ENCODE peak calls at places on chromosome 16, in four cellular contexts. One of them, this sample, is unnamed.

GRCh38 chr16:23893976-23894375 is 58.2 kb downstream of the PRKCB start:
- DNase-seq in HepG2: no peak
- DNase-seq in K562: no peak
- DNase-seq in GM12878: no peak
- DNase-seq in this sample: no peak

GRCh38 chr16:47887496-47887895 is 268.3 kb downstream of the ABCC12 start:
- DNase-seq in K562: no peak
- DNase-seq in GM12878: no peak
- DNase-seq in HepG2: no peak
- DNase-seq in this sample: no peak

GRCh38 chr16:12211870-12212690 is 235.5 kb downstream of the SNX29 start:
- DNase-seq in GM12878: no peak
- DNase-seq in HepG2: peak; percentile 98
- DNase-seq in K562: no peak
- DNase-seq in this sample: no peak

GRCh38 chr16:86029131-86029741 is 130.3 kb downstream of the IRF8 start:
- DNase-seq in K562: no peak
- DNase-seq in GM12878: no peak
- DNase-seq in HepG2: no peak
- DNase-seq in this sample: no peak

GRCh38 chr16:85639529-85640253 is 26.6 kb downstream of the GSE1 start:
- DNase-seq in HepG2: no peak
- DNase-seq in GM12878: no peak
- DNase-seq in K562: no peak
- DNase-seq in this sample: peak; percentile 92

GRCh38 chr16:49972280-49972679 is 52.7 kb upstream of the CNEP1R1 start:
- DNase-seq in GM12878: no peak
- DNase-seq in K562: no peak
- DNase-seq in HepG2: no peak
- DNase-seq in this sample: no peak

GRCh38 chr16:64478258-64478906 is 643.5 kb downstream of the CDH11 start:
- DNase-seq in K562: no peak
- DNase-seq in GM12878: no peak
- DNase-seq in HepG2: peak; percentile 64
- DNase-seq in this sample: no peak

GRCh38 chr16:11232852-11233726 is 22.9 kb downstream of the SOCS1 start:
- DNase-seq in HepG2: no peak
- DNase-seq in GM12878: no peak
- DNase-seq in K562: peak; percentile 88
- DNase-seq in this sample: no peak

GRCh38 chr16:21987498-21987897 is 13.4 kb downstream of the PDZD9 start:
- DNase-seq in GM12878: no peak
- DNase-seq in HepG2: no peak
- DNase-seq in K562: no peak
- DNase-seq in this sample: no peak

GRCh38 chr16:66369055-66369592 is 2.6 kb downstream of the CDH5 start:
- DNase-seq in GM12878: no peak
- DNase-seq in HepG2: no peak
- DNase-seq in K562: no peak
- DNase-seq in this sample: no peak

GRCh38 chr16:49793244-49793643 is 62.7 kb downstream of the ZNF423 start:
- DNase-seq in K562: no peak
- DNase-seq in GM12878: no peak
- DNase-seq in HepG2: no peak
- DNase-seq in this sample: no peak

GRCh38 chr16:30904114-30904780 is 7.8 kb downstream of the CTF1 start:
- DNase-seq in K562: no peak
- DNase-seq in HepG2: no peak
- DNase-seq in GM12878: no peak
- DNase-seq in this sample: no peak

GRCh38 chr16:19837984-19838707 is 46.5 kb downstream of the GPRC5B start:
- DNase-seq in K562: no peak
- DNase-seq in GM12878: no peak
- DNase-seq in HepG2: no peak
- DNase-seq in this sample: no peak

GRCh38 chr16:48347980-48348379 is 37.2 kb downstream of the SIAH1 start:
- DNase-seq in GM12878: no peak
- DNase-seq in HepG2: no peak
- DNase-seq in K562: no peak
- DNase-seq in this sample: peak; percentile 50

GRCh38 chr16:3007957-3008748 is 4.6 kb upstream of the CLDN9 start:
- DNase-seq in K562: peak; percentile 46
- DNase-seq in GM12878: no peak
- DNase-seq in HepG2: no peak
- DNase-seq in this sample: no peak

GRCh38 chr16:325375-326155 is 27.0 kb downstream of the AXIN1 start:
- DNase-seq in K562: no peak
- DNase-seq in GM12878: no peak
- DNase-seq in HepG2: no peak
- DNase-seq in this sample: no peak

GRCh38 chr16:1533443-1533951 is at the start of gene TMEM204:
- DNase-seq in HepG2: no peak
- DNase-seq in K562: no peak
- DNase-seq in GM12878: no peak
- DNase-seq in this sample: peak; percentile 72

GRCh38 chr16:86540894-86541293 is 14.1 kb downstream of the MTHFSD start:
- DNase-seq in K562: no peak
- DNase-seq in GM12878: no peak
- DNase-seq in HepG2: no peak
- DNase-seq in this sample: no peak

GRCh38 chr16:66357523-66357928 is 9.0 kb upstream of the CDH5 start:
- DNase-seq in K562: peak; percentile 60
- DNase-seq in HepG2: peak; percentile 61
- DNase-seq in GM12878: no peak
- DNase-seq in this sample: peak; percentile 76

GRCh38 chr16:74862743-74863244 is 88.2 kb upstream of the FA2H start:
- DNase-seq in HepG2: peak; percentile 66
- DNase-seq in GM12878: peak; percentile 45
- DNase-seq in K562: peak; percentile 64
- DNase-seq in this sample: peak; percentile 71

GRCh38 chr16:66622863-66623262 is 18.4 kb downstream of the CMTM3 start:
- DNase-seq in HepG2: no peak
- DNase-seq in K562: no peak
- DNase-seq in GM12878: no peak
- DNase-seq in this sample: no peak

GRCh38 chr16:4306439-4307214 is 9.2 kb upstream of the GLIS2 start:
- DNase-seq in K562: no peak
- DNase-seq in HepG2: no peak
- DNase-seq in GM12878: no peak
- DNase-seq in this sample: peak; percentile 70

GRCh38 chr16:71933913-71934696 is 38.8 kb downstream of the IST1 start:
- DNase-seq in HepG2: no peak
- DNase-seq in K562: peak; percentile 36
- DNase-seq in GM12878: no peak
- DNase-seq in this sample: no peak

GRCh38 chr16:4298761-4299522 is 16.9 kb upstream of the GLIS2 start:
- DNase-seq in GM12878: no peak
- DNase-seq in K562: peak; percentile 66
- DNase-seq in HepG2: no peak
- DNase-seq in this sample: peak; percentile 53

GRCh38 chr16:1980026-1980769 is 1.1 kb downstream of the NOXO1 start:
- DNase-seq in HepG2: no peak
- DNase-seq in K562: no peak
- DNase-seq in GM12878: no peak
- DNase-seq in this sample: no peak

GRCh38 chr16:82694239-82694874 is 67.6 kb downstream of the CDH13 start:
- DNase-seq in GM12878: no peak
- DNase-seq in K562: no peak
- DNase-seq in HepG2: no peak
- DNase-seq in this sample: no peak

GRCh38 chr16:84500531-84500930 is 3.9 kb downstream of the MEAK7 start:
- DNase-seq in HepG2: no peak
- DNase-seq in K562: no peak
- DNase-seq in GM12878: no peak
- DNase-seq in this sample: no peak

GRCh38 chr16:11497851-11498289 is 88.8 kb downstream of the LITAF start:
- DNase-seq in GM12878: no peak
- DNase-seq in HepG2: peak; percentile 75
- DNase-seq in K562: no peak
- DNase-seq in this sample: no peak

GRCh38 chr16:50466170-50466569 is 82.0 kb upstream of the NKD1 start:
- DNase-seq in HepG2: no peak
- DNase-seq in K562: no peak
- DNase-seq in GM12878: no peak
- DNase-seq in this sample: no peak

GRCh38 chr16:1323296-1324239 is 9.9 kb upstream of the BAIAP3 start:
- DNase-seq in HepG2: no peak
- DNase-seq in GM12878: no peak
- DNase-seq in K562: no peak
- DNase-seq in this sample: no peak

GRCh38 chr16:85055503-85056210 is 28.1 kb downstream of the KIAA0513 start:
- DNase-seq in HepG2: peak; percentile 32
- DNase-seq in K562: peak; percentile 58
- DNase-seq in GM12878: peak; percentile 92
- DNase-seq in this sample: peak; percentile 43

DNA sequence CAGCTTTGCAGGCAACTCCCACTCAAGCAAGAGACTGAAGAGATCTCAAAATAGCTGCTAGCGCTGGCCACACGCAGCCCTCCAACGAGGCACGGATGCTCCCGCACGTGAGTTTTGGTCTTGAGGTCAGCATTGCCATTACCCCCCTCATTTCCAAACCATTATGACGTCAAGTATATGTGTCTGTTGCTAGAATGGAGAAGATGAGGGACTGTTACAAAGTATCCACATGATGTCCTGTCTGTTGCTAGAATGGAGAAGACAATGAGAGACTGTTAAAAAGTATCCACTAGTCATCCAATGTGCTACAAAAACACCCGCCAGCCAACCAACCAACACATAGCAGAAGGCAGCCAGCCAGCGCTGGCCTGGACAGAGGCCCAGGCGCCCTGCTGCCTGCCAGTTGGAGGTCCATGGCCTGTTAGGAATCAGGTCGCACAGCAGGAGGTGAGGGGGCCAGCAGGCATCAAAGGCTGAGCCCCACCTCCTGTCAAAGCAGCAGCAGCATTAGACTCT is 24.8 kb downstream of the KLHDC4 start:
- DNase-seq in GM12878: no peak
- DNase-seq in HepG2: no peak
- DNase-seq in K562: no peak
- DNase-seq in this sample: no peak
- TF ChIP-seq FOXM1 in GM12878: no peak
- TF ChIP-seq FOXM1 in HepG2: no peak
- TF ChIP-seq FOXM1 in K562: no peak
- TF ChIP-seq FOXM1 in this sample: no peak

GRCh38 chr16:89657442-89658220 is at the start of the genes CHMP1A and SPATA33:
- DNase-seq in K562: peak; percentile 96
- DNase-seq in GM12878: peak; percentile 45
- DNase-seq in HepG2: peak; percentile 78
- DNase-seq in this sample: peak; percentile 99
- TF ChIP-seq REST in K562: peak; percentile 73
- TF ChIP-seq REST in GM12878: no peak
- TF ChIP-seq REST in HepG2: no peak
- TF ChIP-seq REST in this sample: no peak

DNA sequence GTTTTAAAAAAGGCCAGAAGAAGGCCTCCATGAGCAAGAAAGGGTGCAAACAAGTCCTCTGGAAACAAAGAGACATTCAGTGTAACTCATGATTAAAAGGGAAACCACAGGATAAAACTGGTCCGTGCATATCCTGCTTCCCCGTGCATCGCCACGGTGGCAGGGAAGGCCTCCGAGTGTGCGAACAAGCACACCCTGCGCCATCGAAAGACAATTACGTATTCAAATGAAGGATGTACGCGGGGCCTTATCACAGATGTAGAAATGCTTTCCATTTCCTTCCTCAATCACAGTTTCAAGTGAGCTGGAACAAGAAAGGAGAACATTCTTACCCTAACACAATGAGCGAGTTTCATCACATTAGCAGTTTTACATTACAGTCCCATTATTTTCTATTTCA is 48.3 kb downstream of the TOX3 start:
- DNase-seq in K562: no peak
- DNase-seq in HepG2: no peak
- DNase-seq in GM12878: no peak
- DNase-seq in this sample: no peak
- TF ChIP-seq FOXM1 in K562: no peak
- TF ChIP-seq FOXM1 in HepG2: no peak
- TF ChIP-seq FOXM1 in GM12878: no peak
- TF ChIP-seq FOXM1 in this sample: no peak

DNA sequence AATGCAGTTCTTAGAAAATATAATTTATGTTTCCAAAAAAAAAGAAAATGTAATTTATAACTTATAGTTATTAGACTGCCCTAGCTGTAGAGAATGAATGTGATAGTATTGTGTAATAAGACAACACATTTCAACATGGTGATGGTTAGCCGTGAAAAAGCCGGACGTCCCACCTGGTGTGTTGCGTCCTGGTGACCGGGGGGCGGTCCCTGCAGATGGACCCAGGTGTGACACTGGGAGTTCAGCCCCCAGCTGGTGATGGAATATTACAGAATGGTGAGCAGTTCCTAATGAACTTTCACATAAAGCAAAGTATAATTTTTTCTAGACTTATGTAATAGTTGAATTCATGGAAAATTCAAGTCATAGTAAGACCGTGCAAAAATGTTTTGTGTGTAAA is 132.8 kb downstream of the LAT start:
- DNase-seq in K562: no peak
- DNase-seq in GM12878: no peak
- DNase-seq in HepG2: no peak
- DNase-seq in this sample: no peak
- TF ChIP-seq REST in K562: no peak
- TF ChIP-seq REST in GM12878: no peak
- TF ChIP-seq REST in HepG2: no peak
- TF ChIP-seq REST in this sample: no peak

DNA sequence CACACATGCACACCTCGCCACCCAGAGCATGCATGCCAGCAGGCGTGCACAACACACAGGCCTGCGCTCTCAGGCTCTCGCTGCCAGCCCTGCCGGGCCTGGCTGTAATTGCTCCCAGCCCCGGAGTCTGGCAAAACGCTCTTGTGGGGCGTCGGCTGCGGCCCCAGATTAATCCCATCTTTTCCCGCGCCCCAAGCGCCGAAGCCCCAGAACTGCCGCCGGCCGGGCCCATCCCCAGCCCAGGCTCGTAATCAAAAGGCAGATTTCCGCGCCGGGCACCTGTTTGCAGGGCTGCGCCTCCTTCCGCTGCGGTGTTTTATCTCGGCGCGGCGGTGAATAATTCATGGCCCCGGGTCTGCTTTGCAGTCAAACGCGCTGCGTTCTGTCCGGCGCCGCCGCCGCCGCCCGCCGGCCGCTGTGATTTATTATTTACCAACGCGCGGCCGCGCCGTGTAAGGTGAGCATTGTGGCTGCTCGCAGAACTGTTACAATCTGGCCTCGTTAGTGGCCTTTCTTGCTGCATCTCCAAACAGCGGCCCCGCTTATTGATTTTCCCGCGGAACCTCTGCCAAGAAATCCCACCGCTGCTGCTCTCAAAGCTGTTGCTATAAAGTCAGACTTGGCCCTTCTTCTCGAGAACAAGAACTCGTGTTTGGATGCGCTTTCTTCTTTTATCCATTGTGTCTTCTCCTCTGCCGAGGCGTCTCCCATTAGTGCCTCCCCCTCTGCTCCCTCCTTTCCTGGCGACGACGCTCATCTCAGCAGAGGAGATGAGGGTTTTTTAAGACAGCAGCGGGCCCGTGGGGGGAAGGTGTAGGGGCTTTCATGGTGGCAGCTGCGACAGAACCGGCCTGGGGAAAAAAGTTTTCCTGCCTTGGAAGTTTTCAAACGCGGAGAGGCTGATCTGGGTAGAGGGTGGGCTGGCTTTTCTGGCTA is 126.2 kb downstream of the IRX5 start:
- DNase-seq in HepG2: no peak
- DNase-seq in K562: no peak
- DNase-seq in GM12878: no peak
- DNase-seq in this sample: peak; percentile 87
- TF ChIP-seq FOXM1 in HepG2: no peak
- TF ChIP-seq FOXM1 in K562: no peak
- TF ChIP-seq FOXM1 in GM12878: no peak
- TF ChIP-seq FOXM1 in this sample: no peak